ENCODE peak calls at places on chromosomes 11 and 22, in six cellular contexts. Y is caudate nucleus, S is amniotic stem cell, V is GDM1, P is head of caudate nucleus, Q is cardiac fibroblast. M is an unnamed sample.

GRCh38 chr11:12631651-12632050 is 42.6 kb upstream of the TEAD1 start:
- DNase-seq in Q (no peak), S (no peak), V (no peak), P (no peak), Y (no peak), M (no peak)

GRCh38 chr11:58805065-58805464 is 39.4 kb downstream of the GLYATL2 start:
- DNase-seq in S (peak; percentile 0), V (no peak), Q (no peak), P (no peak), Y (no peak), M (no peak)

GRCh38 chr11:114319716-114320328 is 23.6 kb downstream of the NNMT start:
- DNase-seq in Q (peak; percentile 24), S (no peak), P (no peak), V (no peak), Y (no peak), M (peak; percentile 12)

GRCh38 chr22:50305658-50306566 is 1.5 kb downstream of the PLXNB2 start:
- DNase-seq in P (no peak), Q (peak; percentile 98), Y (no peak), S (peak; percentile 87), V (peak; percentile 70), M (peak; percentile 89)

GRCh38 chr22:39996732-39997131 is 2.0 kb downstream of the FAM83F start:
- DNase-seq in Q (no peak), V (no peak), P (no peak), Y (no peak), S (no peak), M (no peak)

GRCh38 chr11:14973621-14974020 is 1.5 kb upstream of the CALCA start:
- DNase-seq in S (no peak), V (no peak), P (peak; percentile 16), Y (no peak), Q (peak; percentile 11), M (peak; percentile 17)

GRCh38 chr22:46803936-46804335 is 41.5 kb downstream of the TBC1D22A start:
- DNase-seq in S (no peak), V (no peak), P (no peak), Y (no peak), Q (no peak), M (no peak)

GRCh38 chr22:20584872-20585639 is 77.6 kb downstream of the MED15 start:
- DNase-seq in Y (no peak), P (no peak), Q (no peak), V (no peak), S (no peak), M (no peak)

GRCh38 chr11:107859459-107860239 is 1.1 kb upstream of the SLC35F2 start:
- DNase-seq in Y (no peak), S (no peak), Q (peak; percentile 13), P (no peak), V (peak; percentile 4), M (no peak)

GRCh38 chr22:25334091-25334490 is 114.7 kb downstream of the CRYBB2 start:
- DNase-seq in Q (peak; percentile 21), P (peak; percentile 65), Y (peak; percentile 9), S (no peak), V (peak; percentile 32), M (no peak)

GRCh38 chr22:43476341-43476740 is 64.5 kb downstream of the MPPED1 start:
- DNase-seq in P (no peak), S (no peak), Q (no peak), V (no peak), Y (no peak), M (no peak)

GRCh38 chr11:63939351-63939920 is 634 bp downstream of the NAA40 start:
- DNase-seq in Q (peak; percentile 41), V (no peak), P (no peak), S (no peak), Y (no peak), M (no peak)

GRCh38 chr11:14542384-14542783 is 22.2 kb upstream of the PSMA1 start:
- DNase-seq in Y (no peak), S (no peak), V (no peak), Q (no peak), P (no peak), M (no peak)

GRCh38 chr11:112248216-112248615 is 12.4 kb downstream of the PLET1 start:
- DNase-seq in S (no peak), Q (no peak), V (no peak), P (no peak), Y (no peak), M (peak; percentile 88)

GRCh38 chr11:75565221-75565814 is 3.3 kb downstream of the SERPINH1 start:
- DNase-seq in V (no peak), S (peak; percentile 37), Y (no peak), P (no peak), Q (peak; percentile 70), M (peak; percentile 68)

GRCh38 chr11:14213006-14213405 is 146.0 kb downstream of the RRAS2 start:
- DNase-seq in Q (no peak), S (no peak), P (no peak), V (no peak), Y (no peak), M (no peak)

GRCh38 chr22:28963362-28963761 is 80.0 kb downstream of the ZNRF3 start:
- DNase-seq in Y (no peak), P (no peak), Q (no peak), V (no peak), S (no peak), M (no peak)

GRCh38 chr11:105861225-105861624 is 160.8 kb downstream of the MSANTD4 start:
- DNase-seq in Y (no peak), P (no peak), V (no peak), Q (no peak), S (no peak), M (no peak)

GRCh38 chr11:116162086-116162485 is 610.7 kb downstream of the BUD13 start:
- DNase-seq in V (no peak), Y (no peak), S (no peak), Q (no peak), P (no peak), M (no peak)

GRCh38 chr22:41846268-41847002 is 13.5 kb downstream of the SREBF2 start:
- DNase-seq in P (no peak), Y (no peak), S (no peak), V (no peak), Q (no peak), M (no peak)

M was measured in astrocyte of the spinal cord.